ENCODE peak calls at places on chromosomes 11 and 22, in four cellular contexts. H is HepG2, G is K562, M is GM12878. Y is an unnamed sample.

GRCh38 chr11:69201764-69202370 is 46.1 kb downstream of the SMIM38 start:
- DNase-seq in H (no peak), G (no peak), M (no peak), Y (no peak)

GRCh38 chr11:28049338-28050216 is 58.4 kb downstream of the KIF18A start:
- DNase-seq in H (no peak), G (no peak), M (no peak), Y (no peak)

GRCh38 chr11:21761000-21761399 is 431.9 kb upstream of the ANO5 start:
- DNase-seq in H (no peak), G (no peak), M (no peak), Y (no peak)

GRCh38 chr22:42316988-42317387 is 46.5 kb upstream of the TCF20 start:
- DNase-seq in M (no peak), G (peak; percentile 41), H (no peak), Y (no peak)

GRCh38 chr11:60498853-60499252 is 6.3 kb downstream of the MS4A12 start:
- DNase-seq in M (peak; percentile 69), H (no peak), G (no peak), Y (no peak)

GRCh38 chr22:22463855-22464540 is 44.5 kb downstream of the ZNF280B start:
- DNase-seq in M (no peak), H (peak; percentile 62), G (peak; percentile 97), Y (peak; percentile 90)

GRCh38 chr11:67374571-67375276 is 1.3 kb upstream of the CLCF1 start:
- DNase-seq in G (no peak), H (no peak), M (no peak), Y (no peak)

GRCh38 chr11:59141191-59141590 is 1.5 kb upstream of the FAM111A start:
- DNase-seq in H (no peak), G (no peak), M (no peak), Y (no peak)

GRCh38 chr11:76233936-76234703 is 27.8 kb upstream of the WNT11 start:
- DNase-seq in H (no peak), G (peak; percentile 56), M (peak; percentile 37), Y (peak; percentile 51)

GRCh38 chr11:90701040-90701439 is 478.2 kb upstream of the CHORDC1 start:
- DNase-seq in G (no peak), M (no peak), H (no peak), Y (no peak)

GRCh38 chr11:30914143-30914762 is 328.1 kb upstream of the MPPED2 start:
- DNase-seq in H (peak; percentile 16), M (no peak), G (peak; percentile 6), Y (peak; percentile 87)

GRCh38 chr11:70068950-70069349 is 9.2 kb upstream of the ANO1 start:
- DNase-seq in M (no peak), H (no peak), G (no peak), Y (no peak)

GRCh38 chr22:43148581-43148980 is 2.8 kb upstream of the TSPO start:
- DNase-seq in M (no peak), G (no peak), H (no peak), Y (no peak)

GRCh38 chr11:102560555-102561011 is 30.0 kb upstream of the MMP7 start:
- DNase-seq in H (no peak), M (peak; percentile 84), G (no peak), Y (no peak)

GRCh38 chr22:27996981-27997380 is 77.9 kb upstream of the PITPNB start:
- DNase-seq in H (no peak), M (no peak), G (no peak), Y (no peak)

GRCh38 chr11:134905513-134905912 is 493.5 kb upstream of the B3GAT1 start:
- DNase-seq in G (no peak), M (no peak), H (no peak), Y (no peak)

GRCh38 chr11:46279393-46280099 is 2.1 kb downstream of the CREB3L1 start:
- DNase-seq in G (peak; percentile 48), M (no peak), H (no peak), Y (no peak)

GRCh38 chr11:76141901-76142300 is 64.4 kb downstream of the WNT11 start:
- DNase-seq in H (no peak), G (no peak), M (no peak), Y (no peak)

GRCh38 chr22:41563051-41563711 is 2.4 kb downstream of the CSDC2 start:
- DNase-seq in H (peak; percentile 43), G (peak; percentile 55), M (no peak), Y (peak; percentile 32)

GRCh38 chr11:44817207-44817944 is 90.6 kb downstream of the TSPAN18 start:
- DNase-seq in G (no peak), H (no peak), M (no peak), Y (no peak)

GRCh38 chr11:3808846-3809623 is 675 bp downstream of the PGAP2 start:
- DNase-seq in M (peak; percentile 41), G (peak; percentile 79), H (peak; percentile 74), Y (peak; percentile 65)

GRCh38 chr22:46092646-46093410 is 57.5 kb upstream of the PPARA start:
- DNase-seq in H (no peak), G (no peak), M (no peak), Y (no peak)

GRCh38 chr22:50303848-50304527 is 3.5 kb downstream of the PLXNB2 start:
- DNase-seq in M (no peak), G (peak; percentile 23), H (peak; percentile 23), Y (peak; percentile 71)

GRCh38 chr11:47553417-47553746 is 450 bp upstream of the CELF1 start:
- DNase-seq in G (no peak), M (no peak), H (no peak), Y (no peak)

GRCh38 chr11:47551086-47551485 is 1.8 kb downstream of the CELF1 start:
- DNase-seq in G (peak; percentile 48), H (peak; percentile 57), M (no peak), Y (peak; percentile 62)

GRCh38 chr11:47552086-47552580 is 799 bp downstream of the CELF1 start:
- DNase-seq in M (no peak), H (peak; percentile 12), G (peak; percentile 24), Y (peak; percentile 63)

GRCh38 chr11:47550288-47551052 is 2.5 kb downstream of the CELF1 start:
- DNase-seq in M (no peak), G (no peak), H (no peak), Y (no peak)

GRCh38 chr11:47552581-47553416 is at the start of gene CELF1:
- DNase-seq in H (peak; percentile 77), G (peak; percentile 91), M (peak; percentile 50), Y (peak; percentile 95)
- H3K79me2 ChIP-seq in H (peaks cover 48% of the 10 kb centered on the region), G (peaks cover 52% of the 10 kb centered on the region), M (peaks cover 53% of the 10 kb centered on the region), Y (peaks cover 49% of the 10 kb centered on the region)

GRCh38 chr22:32947581-32947980 is 110.6 kb downstream of the SYN3 start:
- DNase-seq in M (no peak), G (no peak), H (no peak), Y (no peak)

GRCh38 chr22:32951081-32951806 is 106.9 kb downstream of the SYN3 start:
- DNase-seq in M (no peak), H (no peak), G (no peak), Y (peak; percentile 70)

GRCh38 chr22:32949719-32950118 is 108.5 kb downstream of the SYN3 start:
- DNase-seq in H (peak; percentile 54), G (no peak), M (no peak), Y (no peak)

GRCh38 chr22:32950366-32950765 is 107.8 kb downstream of the SYN3 start:
- DNase-seq in G (no peak), H (no peak), M (no peak), Y (no peak)

DNA sequence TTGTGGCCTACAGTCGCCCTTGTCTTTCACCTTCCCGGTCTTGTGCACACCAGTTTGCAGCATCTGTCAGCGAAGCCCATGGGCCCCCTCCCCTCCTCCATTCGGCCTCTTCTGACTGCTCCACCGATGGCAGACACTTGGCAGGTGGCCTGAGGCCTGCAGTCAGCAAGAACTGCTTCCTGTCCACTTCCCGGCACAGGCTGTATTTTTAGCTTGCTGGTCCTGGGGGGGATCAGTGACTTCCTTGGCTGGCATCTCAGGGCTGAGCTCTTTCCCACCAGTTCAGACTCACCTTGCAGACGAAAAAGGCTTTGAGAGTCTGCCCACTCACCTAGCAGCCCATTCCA is 106.4 kb downstream of the SYN3 start:
- DNase-seq in G (no peak), M (no peak), H (no peak), Y (no peak)
- H3K27ac ChIP-seq in G (no peak overlapping the region), M (no peak overlapping the region), H (no peak overlapping the region), Y (no peak overlapping the region)

GRCh38 chr11:7577226-7577882 is 63.6 kb downstream of the PPFIBP2 start:
- DNase-seq in H (no peak), M (no peak), G (no peak), Y (no peak)
- TF ChIP-seq JUNB in H (no peak), M (no peak), G (no peak), Y (no peak)

DNA sequence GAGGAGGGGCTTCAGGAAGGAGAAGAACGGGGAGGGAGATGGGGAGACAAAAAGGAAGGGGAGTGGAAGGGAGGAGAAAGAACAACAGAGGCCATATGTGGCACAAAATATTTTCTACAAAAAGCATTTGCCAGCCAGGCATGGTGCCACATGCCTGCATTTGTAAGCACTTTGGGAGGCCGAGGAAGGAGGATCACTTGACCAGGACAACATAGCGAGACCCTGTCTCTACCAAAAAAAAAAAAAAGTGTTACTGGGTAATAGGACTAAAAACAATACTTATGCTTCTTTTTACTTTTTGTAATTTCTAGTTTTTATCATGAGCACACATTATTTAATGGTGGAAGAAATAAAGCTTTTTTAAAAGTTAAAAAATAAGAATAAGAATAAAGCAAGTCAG is 5.3 kb downstream of the FAM168A start:
- DNase-seq in G (no peak), H (no peak), M (no peak), Y (no peak)
- H3K79me2 ChIP-seq in G (peaks cover 6% of the 10 kb centered on the region), H (peaks cover 54% of the 10 kb centered on the region), M (peaks cover 24% of the 10 kb centered on the region), Y (peaks cover 98% of the 10 kb centered on the region)

GRCh38 chr11:11909727-11910126 is 68.0 kb downstream of the USP47 start:
- DNase-seq in H (no peak), M (no peak), G (no peak), Y (no peak)

GRCh38 chr11:11913395-11913794 is 71.6 kb downstream of the USP47 start:
- DNase-seq in M (no peak), H (no peak), G (no peak), Y (no peak)

GRCh38 chr11:11915625-11916024 is 73.9 kb downstream of the USP47 start:
- DNase-seq in G (no peak), H (no peak), M (no peak), Y (no peak)

GRCh38 chr11:11910541-11910940 is 68.8 kb downstream of the USP47 start:
- DNase-seq in G (no peak), H (no peak), M (no peak), Y (no peak)
- H3K27ac ChIP-seq in G (no peak overlapping the region), H (no peak overlapping the region), M (no peak overlapping the region), Y (no peak overlapping the region)